ENCODE peak calls at places on chromosomes 3 and 15, in ten cellular contexts. I is caudate nucleus; A is amniotic epithelial cell; X is pons; K is iris pigment epithelial cell; B is hippocampal formation; W is CD8-positive, alpha-beta memory T cell; J is mesothelial cell of epicardium; D is cardiac muscle cell; N is AG08395. H is an unnamed sample.

GRCh38 chr15:52496776-52497470 is 31.8 kb downstream of the MYO5A start:
- DNase-seq in K (no peak), W (no peak), N (peak; percentile 12), I (no peak), D (no peak), X (no peak), B (no peak), A (no peak), J (no peak), H (no peak)

GRCh38 chr3:126936110-126936509 is 46.8 kb upstream of the PLXNA1 start:
- DNase-seq in J (no peak), B (no peak), K (peak; percentile 18), A (no peak), I (no peak), D (no peak), X (no peak), N (no peak), W (no peak), H (no peak)

GRCh38 chr3:173395412-173396181 is 1.9 kb upstream of the NLGN1 start:
- DNase-seq in N (peak; percentile 84), X (peak; percentile 88), I (peak; percentile 77), D (peak; percentile 90), A (peak; percentile 58), B (peak; percentile 88), W (peak; percentile 29), K (peak; percentile 65), J (peak; percentile 76), H (peak; percentile 44)

GRCh38 chr15:65146438-65146837 is 12.8 kb upstream of the PDCD7 start:
- DNase-seq in B (no peak), I (no peak), X (no peak), D (no peak), J (no peak), W (no peak), K (no peak), N (no peak), A (no peak), H (no peak)

GRCh38 chr15:33168444-33168843 is 26.1 kb downstream of the FMN1 start:
- DNase-seq in A (no peak), I (no peak), W (no peak), B (no peak), J (no peak), N (no peak), D (no peak), X (no peak), K (no peak), H (no peak)

GRCh38 chr15:98799461-98799971 is 151.2 kb downstream of the IGF1R start:
- DNase-seq in X (no peak), K (peak; percentile 81), N (peak; percentile 7), A (peak; percentile 98), B (no peak), W (no peak), J (no peak), D (peak; percentile 26), I (no peak), H (peak; percentile 33)

GRCh38 chr3:66819993-66820501 is 178.1 kb upstream of the KBTBD8 start:
- DNase-seq in X (peak; percentile 98), N (no peak), B (peak; percentile 93), A (no peak), W (no peak), K (no peak), J (no peak), D (no peak), I (peak; percentile 67), H (no peak)

GRCh38 chr15:41651373-41651772 is 8.8 kb upstream of the MGA start:
- DNase-seq in D (no peak), W (no peak), X (no peak), J (no peak), I (no peak), N (no peak), K (no peak), A (no peak), B (no peak), H (no peak)

GRCh38 chr3:99952306-99952705 is 134.6 kb downstream of the CMSS1 start:
- DNase-seq in D (peak; percentile 33), N (peak; percentile 58), A (peak; percentile 80), X (no peak), B (no peak), J (no peak), K (peak; percentile 54), I (no peak), W (no peak), H (peak; percentile 42)

GRCh38 chr15:86231864-86232801 is 152.5 kb downstream of the AGBL1 start:
- DNase-seq in N (peak; percentile 49), A (peak; percentile 1), J (peak; percentile 49), K (peak; percentile 20), I (no peak), W (peak; percentile 7), B (peak; percentile 35), X (peak; percentile 43), D (peak; percentile 22), H (peak; percentile 20)

GRCh38 chr15:86106306-86106705 is 26.6 kb downstream of the AGBL1 start:
- DNase-seq in A (no peak), B (no peak), N (no peak), K (no peak), W (no peak), J (no peak), X (no peak), D (no peak), I (no peak), H (no peak)

GRCh38 chr3:87488725-87489124 is 212.3 kb upstream of the POU1F1 start:
- DNase-seq in X (no peak), I (no peak), K (no peak), A (no peak), N (no peak), B (no peak), W (no peak), D (no peak), J (no peak), H (peak; percentile 4)

GRCh38 chr15:70438776-70439175 is 324.6 kb downstream of the UACA start:
- DNase-seq in D (no peak), I (no peak), W (no peak), K (no peak), N (no peak), A (no peak), X (no peak), B (no peak), J (peak; percentile 38), H (no peak)

GRCh38 chr3:44939581-44940036 is 36.4 kb downstream of the ZDHHC3 start:
- DNase-seq in A (no peak), J (no peak), N (no peak), I (no peak), K (peak; percentile 54), W (no peak), X (peak; percentile 43), D (peak; percentile 32), B (peak; percentile 25), H (peak; percentile 69)

H was measured in choroid plexus epithelial cell.